ENCODE peak calls at places on chromosomes 6 and 20, in eight cellular contexts. G is A549, R is NT2/D1, J is HFF-Myc, C is ascending aorta, D is astrocyte of the spinal cord, H is upper lobe of right lung, K is H7. V is an unnamed sample.

GRCh38 chr20:20931632-20932031 is 174.5 kb downstream of the LINC00237 start:
- DNase-seq in H (no peak), J (no peak), C (no peak), G (no peak), K (no peak), D (no peak), R (no peak), V (no peak)

GRCh38 chr6:133956413-133957049 is 3.5 kb downstream of the TBPL1 start:
- DNase-seq in D (no peak), K (no peak), H (no peak), G (no peak), J (no peak), C (no peak), R (no peak), V (no peak)

GRCh38 chr20:32524871-32525501 is 60.1 kb downstream of the NOL4L start:
- DNase-seq in G (no peak), C (no peak), H (peak; percentile 85), K (no peak), R (no peak), D (no peak), J (no peak), V (peak; percentile 69)

GRCh38 chr6:24078200-24078599 is 47.8 kb upstream of the NRSN1 start:
- DNase-seq in R (no peak), J (no peak), G (no peak), H (no peak), C (no peak), K (no peak), D (no peak), V (no peak)

GRCh38 chr6:158330016-158330415 is 17.8 kb downstream of the TULP4 start:
- DNase-seq in G (no peak), K (no peak), J (no peak), H (no peak), D (no peak), R (no peak), C (no peak), V (no peak)

GRCh38 chr20:63150911-63151531 is 64.9 kb downstream of the YTHDF1 start:
- DNase-seq in H (no peak), G (no peak), K (no peak), C (no peak), J (no peak), R (no peak), D (no peak), V (no peak)

GRCh38 chr6:34877259-34877658 is 10.6 kb downstream of the TAF11 start:
- DNase-seq in J (no peak), D (no peak), H (no peak), K (no peak), C (no peak), G (no peak), R (no peak), V (no peak)

GRCh38 chr6:75268121-75268987 is 16.2 kb downstream of the TMEM30A start:
- DNase-seq in G (no peak), K (peak; percentile 28), R (no peak), C (no peak), D (no peak), J (no peak), H (no peak), V (no peak)

GRCh38 chr20:36919715-36920333 is 31.7 kb downstream of the SAMHD1 start:
- DNase-seq in D (peak; percentile 62), R (peak; percentile 40), K (peak; percentile 60), C (no peak), G (peak; percentile 50), J (peak; percentile 48), H (no peak), V (no peak)

GRCh38 chr6:13814938-13815575 is 700 bp upstream of the MCUR1 start:
- DNase-seq in C (no peak), H (no peak), K (no peak), D (peak; percentile 9), R (no peak), G (no peak), J (no peak), V (no peak)

GRCh38 chr6:147954938-147955337 is 387.7 kb upstream of the SASH1 start:
- DNase-seq in K (no peak), C (no peak), R (no peak), G (no peak), H (no peak), D (no peak), J (no peak), V (no peak)

GRCh38 chr6:147947521-147947920 is 395.1 kb upstream of the SASH1 start:
- DNase-seq in G (no peak), K (no peak), R (no peak), D (no peak), C (no peak), H (no peak), J (no peak), V (no peak)

GRCh38 chr6:147950623-147950987 is 392.0 kb upstream of the SASH1 start:
- DNase-seq in C (no peak), K (no peak), G (no peak), D (peak; percentile 37), J (no peak), H (no peak), R (no peak), V (no peak)

GRCh38 chr6:147944122-147944521 is 398.5 kb upstream of the SASH1 start:
- DNase-seq in D (no peak), J (no peak), C (no peak), R (no peak), G (no peak), K (no peak), H (no peak), V (no peak)

DNA sequence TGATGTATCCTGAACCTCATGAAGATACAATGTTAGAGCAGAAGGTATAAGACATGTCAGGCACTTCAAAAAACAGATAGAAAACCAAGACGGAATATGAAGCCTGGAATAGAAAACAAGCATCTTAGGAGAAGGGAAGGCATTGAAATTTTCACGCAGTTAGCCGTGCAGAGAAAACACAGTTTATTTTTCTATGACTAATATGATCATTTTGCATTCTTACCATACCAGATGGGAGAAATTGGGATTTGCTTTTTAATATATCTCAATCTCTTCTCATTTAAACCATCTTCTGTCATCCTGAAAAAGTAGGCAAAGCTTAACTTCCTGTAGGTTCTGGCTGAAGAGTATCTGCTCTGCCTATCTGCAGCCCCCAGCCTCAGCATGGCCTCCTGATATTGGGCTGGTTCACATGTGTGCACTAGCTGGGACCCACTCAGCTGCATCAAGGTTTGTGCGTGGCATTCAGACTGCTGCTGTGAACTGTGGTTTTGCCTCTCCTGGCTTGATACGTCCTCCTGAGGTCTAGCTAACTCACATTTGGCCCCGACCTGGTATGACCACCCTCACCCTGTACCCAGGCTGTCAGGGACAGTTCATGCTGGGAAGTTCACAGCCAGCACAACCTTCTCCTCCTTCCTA is 392.5 kb upstream of the SASH1 start:
- DNase-seq in K (no peak), R (no peak), H (no peak), J (no peak), D (peak; percentile 39), G (no peak), C (no peak), V (no peak)
- H3K4me3 ChIP-seq in K (no peak overlapping the region), R (no peak overlapping the region), H (no peak overlapping the region), J (no peak overlapping the region), D (no peak overlapping the region), G (no peak overlapping the region), C (no peak overlapping the region), V (no peak overlapping the region)

GRCh38 chr6:139175389-139175788 is 40.5 kb downstream of the HECA start:
- DNase-seq in J (no peak), G (no peak), H (no peak), K (no peak), R (no peak), C (no peak), D (no peak), V (no peak)
- H3K4me3 ChIP-seq in J (no peak overlapping the region), G (no peak overlapping the region), H (no peak overlapping the region), K (no peak overlapping the region), R (no peak overlapping the region), C (no peak overlapping the region), D (no peak overlapping the region), V (no peak overlapping the region)

GRCh38 chr6:6243846-6244245 is 76.6 kb downstream of the F13A1 start:
- DNase-seq in R (no peak), H (no peak), D (no peak), K (no peak), G (no peak), C (no peak), J (no peak), V (no peak)

GRCh38 chr6:6251555-6252280 is 68.7 kb downstream of the F13A1 start:
- DNase-seq in G (no peak), R (no peak), D (no peak), C (no peak), J (no peak), K (no peak), H (no peak), V (no peak)

GRCh38 chr6:6244624-6245023 is 75.8 kb downstream of the F13A1 start:
- DNase-seq in D (no peak), G (no peak), R (no peak), J (no peak), C (no peak), K (no peak), H (no peak), V (no peak)

GRCh38 chr6:6248651-6249050 is 71.8 kb downstream of the F13A1 start:
- DNase-seq in D (no peak), C (no peak), G (no peak), R (no peak), K (no peak), J (no peak), H (no peak), V (no peak)

DNA sequence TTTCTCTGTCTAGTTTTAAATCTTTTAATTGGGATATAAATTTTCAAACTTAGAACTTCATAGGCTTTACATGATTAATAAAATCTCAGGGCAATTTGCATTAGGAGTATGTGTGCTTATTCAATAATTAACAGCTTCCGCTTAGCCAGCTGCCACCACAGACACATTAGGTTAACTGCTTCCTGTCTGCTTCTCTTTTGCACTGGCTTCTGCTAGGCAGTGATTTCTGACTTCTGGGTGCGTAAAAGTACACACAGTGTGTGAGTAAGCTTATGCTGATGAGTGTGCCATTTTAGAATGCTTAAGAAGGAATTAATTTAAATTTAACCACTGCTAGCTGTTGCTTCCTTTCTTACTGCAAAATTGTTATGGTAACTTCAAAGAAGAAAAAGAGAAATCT is 73.9 kb downstream of the F13A1 start:
- DNase-seq in C (no peak), H (no peak), D (no peak), R (no peak), K (no peak), G (no peak), J (no peak), V (no peak)
- H3K4me3 ChIP-seq in C (no peak overlapping the region), H (no peak overlapping the region), D (no peak overlapping the region), R (no peak overlapping the region), K (no peak overlapping the region), G (no peak overlapping the region), J (no peak overlapping the region), V (no peak overlapping the region)

DNA sequence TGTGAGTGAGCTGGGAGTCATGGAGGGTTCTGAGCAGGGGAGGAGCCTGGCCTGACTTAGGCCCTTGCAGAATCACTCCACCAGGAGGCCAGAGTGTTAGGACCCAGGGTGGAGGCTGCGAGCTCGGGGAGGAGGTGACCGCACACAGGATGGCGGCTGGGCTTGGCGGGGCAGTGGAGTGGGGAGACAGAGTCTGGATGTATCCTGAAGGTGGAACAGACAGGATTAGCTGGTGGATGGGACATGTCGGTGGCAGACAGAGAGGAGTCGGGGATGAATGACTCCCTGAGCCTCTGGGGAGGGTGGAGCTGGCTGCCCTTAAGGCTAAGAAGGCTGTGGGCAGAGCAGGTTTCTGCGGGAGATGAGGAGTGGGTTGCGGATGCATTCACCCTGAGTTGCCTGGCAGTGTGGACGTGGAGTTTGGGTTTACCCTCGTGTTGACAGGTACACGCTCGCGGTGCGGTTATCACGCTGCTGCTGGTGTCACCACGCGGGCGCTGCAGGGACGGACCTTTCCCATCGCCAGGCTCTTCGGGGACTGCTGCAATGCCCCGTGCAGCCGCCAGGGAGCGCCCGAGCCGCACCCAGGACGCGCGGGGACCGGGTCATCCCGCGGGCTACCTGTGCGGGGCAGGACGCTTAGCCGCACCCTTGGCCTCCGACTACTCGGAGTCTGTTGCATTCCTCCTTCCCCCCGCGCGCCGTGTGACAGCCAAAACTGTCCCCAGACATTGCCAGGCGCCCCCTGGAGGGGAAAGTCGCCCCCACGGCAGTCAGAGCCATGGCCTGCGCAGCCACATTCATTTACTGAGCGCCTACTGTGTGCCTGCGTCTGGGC is 43.0 kb upstream of the PTGIS start:
- DNase-seq in J (no peak), R (peak; percentile 82), C (no peak), H (peak; percentile 90), G (peak; percentile 98), K (peak; percentile 96), D (peak; percentile 31), V (peak; percentile 68)
- H3K4me3 ChIP-seq in J (peak overlapping the region; percentile 3), R (peak overlapping the region; percentile 45), C (peak overlapping the region; percentile 35), H (peak overlapping the region; percentile 23), G (peak overlapping the region; percentile 52), K (peak overlapping the region; percentile 38), D (peak overlapping the region; percentile 18), V (no peak overlapping the region)